ENCODE peak calls at places on chromosomes 16 and 17, in ten cellular contexts. I is GM06990; M is activated B cell treated with CpG ODN at 0.5 μM for 24 hours; B is CD8-positive, alpha-beta T cell; X is body of pancreas; L is kidney epithelial cell; R is lower leg skin; T is coronary artery; Y is heart right ventricle; C is GM10248. P is an unnamed sample.

GRCh38 chr17:20172378-20172775 is 163.2 kb downstream of the SPECC1 start:
- DNase-seq in X (no peak), L (no peak), M (no peak), T (no peak), B (no peak), I (no peak), R (no peak), C (no peak), Y (no peak), P (no peak)

GRCh38 chr16:56789360-56789759 is 59.4 kb downstream of the NUP93 start:
- DNase-seq in C (no peak), B (no peak), X (peak; percentile 86), I (no peak), Y (peak; percentile 12), T (no peak), M (no peak), L (no peak), R (peak; percentile 21), P (no peak)

GRCh38 chr17:40031706-40032105 is 16.5 kb downstream of the CSF3 start:
- DNase-seq in C (no peak), T (no peak), R (no peak), M (no peak), L (no peak), Y (no peak), X (no peak), I (no peak), B (no peak), P (no peak)

GRCh38 chr17:688100-688989 is 26.3 kb downstream of the VPS53 start:
- DNase-seq in M (no peak), L (no peak), R (no peak), X (no peak), Y (no peak), T (no peak), I (no peak), C (no peak), B (no peak), P (no peak)

GRCh38 chr16:89344846-89345577 is 127.5 kb downstream of the ZNF778 start:
- DNase-seq in I (no peak), L (no peak), X (no peak), R (no peak), B (no peak), C (no peak), Y (no peak), T (no peak), M (no peak), P (no peak)

GRCh38 chr17:57948555-57949420 is 6.4 kb downstream of the CUEDC1 start:
- DNase-seq in M (no peak), B (no peak), C (no peak), X (peak; percentile 28), T (no peak), Y (peak; percentile 30), I (no peak), L (peak; percentile 100), R (no peak), P (no peak)

GRCh38 chr17:80274317-80274716 is 13.7 kb downstream of the RNF213 start:
- DNase-seq in M (no peak), I (no peak), X (no peak), B (peak; percentile 24), L (no peak), Y (no peak), T (no peak), R (no peak), C (no peak), P (no peak)

GRCh38 chr17:64418506-64419339 is 28.1 kb upstream of the PECAM1 start:
- DNase-seq in C (peak; percentile 63), Y (no peak), R (no peak), L (no peak), I (no peak), T (no peak), X (peak; percentile 31), M (no peak), B (no peak), P (no peak)

GRCh38 chr16:65071371-65072311 is 50.2 kb downstream of the CDH11 start:
- DNase-seq in C (no peak), Y (peak; percentile 21), R (peak; percentile 34), X (peak; percentile 12), L (no peak), T (peak; percentile 83), B (no peak), M (no peak), I (no peak), P (no peak)

GRCh38 chr17:7281953-7282751 is 634 bp downstream of the SLC2A4 start:
- DNase-seq in X (no peak), L (no peak), B (peak; percentile 10), M (no peak), T (no peak), R (no peak), I (no peak), Y (peak; percentile 85), C (no peak), P (no peak)

GRCh38 chr17:7283471-7284216 is 2.1 kb downstream of the SLC2A4 start:
- DNase-seq in B (no peak), Y (no peak), T (no peak), I (no peak), C (no peak), X (no peak), M (no peak), L (no peak), R (no peak), P (no peak)

GRCh38 chr17:7284911-7285310 is 3.4 kb downstream of the SLC2A4 start:
- DNase-seq in R (no peak), B (no peak), Y (no peak), L (no peak), C (no peak), I (no peak), M (no peak), T (no peak), X (no peak), P (no peak)

GRCh38 chr17:7281074-7281952 is at the start of gene SLC2A4:
- DNase-seq in R (peak; percentile 92), Y (peak; percentile 95), L (peak; percentile 62), I (peak; percentile 89), B (peak; percentile 83), X (peak; percentile 96), C (peak; percentile 97), T (peak; percentile 95), M (peak; percentile 79), P (peak; percentile 71)

GRCh38 chr17:7282752-7283321 is 1.3 kb downstream of the SLC2A4 start:
- DNase-seq in I (no peak), R (no peak), L (no peak), C (peak; percentile 26), Y (no peak), X (no peak), B (no peak), T (no peak), M (no peak), P (no peak)
- TF ChIP-seq CTCF in I (peak; percentile 11), R (no peak), L (no peak), C (no peak), Y (no peak), X (no peak), B (no peak), T (no peak), M (no peak), P (no peak)

GRCh38 chr17:18321309-18321708 is 6.2 kb downstream of the SMCR8 start:
- DNase-seq in C (no peak), L (no peak), T (no peak), X (no peak), Y (no peak), I (no peak), M (no peak), B (no peak), R (no peak), P (no peak)
- TF ChIP-seq CTCF in C (no peak), L (peak; percentile 19), T (no peak), X (no peak), Y (no peak), I (peak; percentile 5), M (no peak), B (no peak), R (no peak), P (no peak)

GRCh38 chr17:82356845-82357355 is 2.1 kb upstream of the TEX19 start:
- DNase-seq in R (no peak), B (no peak), M (no peak), Y (no peak), I (no peak), X (no peak), C (no peak), L (no peak), T (no peak), P (no peak)

GRCh38 chr17:82361885-82362633 is 3.0 kb downstream of the TEX19 start:
- DNase-seq in Y (no peak), C (no peak), B (no peak), I (no peak), R (no peak), T (no peak), M (no peak), L (no peak), X (no peak), P (no peak)

GRCh38 chr17:82356028-82356427 is 3.0 kb upstream of the TEX19 start:
- DNase-seq in T (no peak), I (no peak), M (no peak), B (no peak), X (peak; percentile 40), L (peak; percentile 54), Y (no peak), R (no peak), C (no peak), P (no peak)

GRCh38 chr17:82357394-82357793 is 1.7 kb upstream of the TEX19 start:
- DNase-seq in C (no peak), T (no peak), L (no peak), I (no peak), Y (no peak), M (no peak), X (no peak), B (no peak), R (no peak), P (no peak)

GRCh38 chr17:82358467-82359350 is at the start of gene TEX19:
- DNase-seq in R (no peak), C (no peak), Y (no peak), I (no peak), M (no peak), B (no peak), X (no peak), T (no peak), L (no peak), P (no peak)
- TF ChIP-seq CTCF in R (no peak), C (no peak), Y (no peak), I (no peak), M (no peak), B (no peak), X (no peak), T (no peak), L (no peak), P (no peak)

DNA sequence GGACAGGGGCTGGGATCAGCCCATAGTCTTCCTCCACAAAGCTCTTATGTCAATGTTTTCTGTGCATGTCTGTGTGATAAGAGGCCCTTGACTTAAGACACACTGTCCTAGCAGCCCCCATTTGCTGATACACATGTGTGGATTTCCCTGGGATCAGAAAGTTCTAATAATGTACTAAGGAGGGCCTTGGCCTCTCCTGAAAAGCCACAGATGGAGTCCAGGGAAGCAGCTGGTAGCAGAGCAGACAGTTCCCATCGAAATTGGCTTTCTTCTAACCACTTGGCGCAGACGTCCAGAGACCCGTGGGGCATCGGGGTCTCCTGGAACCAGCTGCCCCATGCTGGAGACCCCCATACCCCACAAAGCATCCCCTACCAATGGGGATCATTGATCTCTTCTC is 4.3 kb upstream of the GP2 start:
- DNase-seq in M (no peak), B (no peak), L (no peak), Y (no peak), R (no peak), C (no peak), T (no peak), I (no peak), X (peak; percentile 90), P (no peak)
- TF ChIP-seq CTCF in M (no peak), B (no peak), L (no peak), Y (no peak), R (no peak), C (no peak), T (no peak), I (no peak), X (no peak), P (no peak)

GRCh38 chr16:19114359-19115147 is 789 bp downstream of the ITPRIPL2 start:
- DNase-seq in X (peak; percentile 68), Y (peak; percentile 65), M (peak; percentile 38), B (no peak), T (peak; percentile 84), C (peak; percentile 53), L (no peak), I (peak; percentile 73), R (peak; percentile 65), P (no peak)
- TF ChIP-seq CTCF in X (no peak), Y (no peak), M (no peak), B (no peak), T (no peak), C (no peak), L (no peak), I (no peak), R (no peak), P (no peak)